ENCODE peak calls at places on chromosomes 12 and 14, in nine cellular contexts. One of them, this sample, is unnamed.

GRCh38 chr14:99127651-99128167 is 144.3 kb downstream of the BCL11B start:
- DNase-seq in A549: peak
- DNase-seq in tibial artery: peak
- DNase-seq in AG04450: no peak
- DNase-seq in choroid plexus epithelial cell: peak
- DNase-seq in CD8-positive, alpha-beta T cell: no peak
- DNase-seq in foreskin fibroblast: no peak
- DNase-seq in OCI-LY7: no peak
- DNase-seq in HL-60: no peak
- DNase-seq in this sample: no peak

GRCh38 chr12:62866451-62867082 is 68.4 kb downstream of the PPM1H start:
- DNase-seq in A549: peak
- DNase-seq in tibial artery: no peak
- DNase-seq in AG04450: peak
- DNase-seq in choroid plexus epithelial cell: peak
- DNase-seq in CD8-positive, alpha-beta T cell: no peak
- DNase-seq in foreskin fibroblast: peak
- DNase-seq in OCI-LY7: no peak
- DNase-seq in HL-60: no peak
- DNase-seq in this sample: no peak

GRCh38 chr14:95524706-95525512 is 8.5 kb upstream of the SYNE3 start:
- DNase-seq in A549: no peak
- DNase-seq in tibial artery: no peak
- DNase-seq in AG04450: no peak
- DNase-seq in choroid plexus epithelial cell: peak
- DNase-seq in CD8-positive, alpha-beta T cell: no peak
- DNase-seq in foreskin fibroblast: no peak
- DNase-seq in OCI-LY7: no peak
- DNase-seq in HL-60: peak
- DNase-seq in this sample: no peak

GRCh38 chr12:19248929-19249602 is 119.5 kb downstream of the PLEKHA5 start:
- DNase-seq in A549: peak
- DNase-seq in tibial artery: no peak
- DNase-seq in AG04450: no peak
- DNase-seq in choroid plexus epithelial cell: peak
- DNase-seq in CD8-positive, alpha-beta T cell: no peak
- DNase-seq in foreskin fibroblast: no peak
- DNase-seq in OCI-LY7: no peak
- DNase-seq in HL-60: no peak
- DNase-seq in this sample: no peak

GRCh38 chr12:63995512-63995911 is 151.0 kb downstream of the SRGAP1 start:
- DNase-seq in A549: no peak
- DNase-seq in tibial artery: no peak
- DNase-seq in AG04450: no peak
- DNase-seq in choroid plexus epithelial cell: peak
- DNase-seq in CD8-positive, alpha-beta T cell: no peak
- DNase-seq in foreskin fibroblast: no peak
- DNase-seq in OCI-LY7: no peak
- DNase-seq in HL-60: no peak
- DNase-seq in this sample: no peak

GRCh38 chr12:62738611-62739010 is 196.3 kb downstream of the PPM1H start:
- DNase-seq in A549: no peak
- DNase-seq in tibial artery: no peak
- DNase-seq in AG04450: no peak
- DNase-seq in choroid plexus epithelial cell: no peak
- DNase-seq in CD8-positive, alpha-beta T cell: no peak
- DNase-seq in foreskin fibroblast: no peak
- DNase-seq in OCI-LY7: no peak
- DNase-seq in HL-60: no peak
- DNase-seq in this sample: no peak

GRCh38 chr14:59067135-59067894 is 121.2 kb upstream of the DAAM1 start:
- DNase-seq in A549: peak
- DNase-seq in tibial artery: no peak
- DNase-seq in AG04450: no peak
- DNase-seq in choroid plexus epithelial cell: no peak
- DNase-seq in CD8-positive, alpha-beta T cell: no peak
- DNase-seq in foreskin fibroblast: no peak
- DNase-seq in OCI-LY7: peak
- DNase-seq in HL-60: no peak
- DNase-seq in this sample: no peak

GRCh38 chr12:57190037-57190436 is 26.6 kb upstream of the NXPH4 start:
- DNase-seq in A549: no peak
- DNase-seq in tibial artery: no peak
- DNase-seq in AG04450: no peak
- DNase-seq in choroid plexus epithelial cell: peak
- DNase-seq in CD8-positive, alpha-beta T cell: no peak
- DNase-seq in foreskin fibroblast: no peak
- DNase-seq in OCI-LY7: no peak
- DNase-seq in HL-60: no peak
- DNase-seq in this sample: no peak

GRCh38 chr12:65533177-65533883 is 254.8 kb downstream of the MSRB3 start:
- DNase-seq in A549: no peak
- DNase-seq in tibial artery: no peak
- DNase-seq in AG04450: no peak
- DNase-seq in choroid plexus epithelial cell: peak
- DNase-seq in CD8-positive, alpha-beta T cell: no peak
- DNase-seq in foreskin fibroblast: no peak
- DNase-seq in OCI-LY7: no peak
- DNase-seq in HL-60: no peak
- DNase-seq in this sample: no peak

GRCh38 chr12:19031032-19031431 is 98.5 kb upstream of the PLEKHA5 start:
- DNase-seq in A549: peak
- DNase-seq in tibial artery: no peak
- DNase-seq in AG04450: no peak
- DNase-seq in choroid plexus epithelial cell: peak
- DNase-seq in CD8-positive, alpha-beta T cell: no peak
- DNase-seq in foreskin fibroblast: peak
- DNase-seq in OCI-LY7: no peak
- DNase-seq in HL-60: no peak
- DNase-seq in this sample: no peak

GRCh38 chr12:14774944-14775651 is 28.2 kb downstream of the WBP11 start:
- DNase-seq in A549: peak
- DNase-seq in tibial artery: peak
- DNase-seq in AG04450: no peak
- DNase-seq in choroid plexus epithelial cell: peak
- DNase-seq in CD8-positive, alpha-beta T cell: no peak
- DNase-seq in foreskin fibroblast: peak
- DNase-seq in OCI-LY7: peak
- DNase-seq in HL-60: peak
- DNase-seq in this sample: no peak

GRCh38 chr14:67663633-67664032 is 10.8 kb downstream of the VTI1B start:
- DNase-seq in A549: no peak
- DNase-seq in tibial artery: no peak
- DNase-seq in AG04450: no peak
- DNase-seq in choroid plexus epithelial cell: no peak
- DNase-seq in CD8-positive, alpha-beta T cell: no peak
- DNase-seq in foreskin fibroblast: no peak
- DNase-seq in OCI-LY7: no peak
- DNase-seq in HL-60: no peak
- DNase-seq in this sample: no peak
- H3K4me3 ChIP-seq in A549: no peak
- H3K4me3 ChIP-seq in tibial artery: no peak
- H3K4me3 ChIP-seq in AG04450: no peak
- H3K4me3 ChIP-seq in choroid plexus epithelial cell: no peak
- H3K4me3 ChIP-seq in CD8-positive, alpha-beta T cell: no peak
- H3K4me3 ChIP-seq in foreskin fibroblast: no peak
- H3K4me3 ChIP-seq in OCI-LY7: no peak
- H3K4me3 ChIP-seq in HL-60: no peak
- H3K4me3 ChIP-seq in this sample: no peak

GRCh38 chr12:6905414-6906040 is 905 bp downstream of the LRRC23 start:
- DNase-seq in A549: no peak
- DNase-seq in tibial artery: no peak
- DNase-seq in AG04450: no peak
- DNase-seq in choroid plexus epithelial cell: no peak
- DNase-seq in CD8-positive, alpha-beta T cell: no peak
- DNase-seq in foreskin fibroblast: no peak
- DNase-seq in OCI-LY7: no peak
- DNase-seq in HL-60: no peak
- DNase-seq in this sample: no peak
- H3K4me3 ChIP-seq in A549: peak
- H3K4me3 ChIP-seq in tibial artery: peak
- H3K4me3 ChIP-seq in AG04450: peak
- H3K4me3 ChIP-seq in choroid plexus epithelial cell: peak
- H3K4me3 ChIP-seq in CD8-positive, alpha-beta T cell: peak
- H3K4me3 ChIP-seq in foreskin fibroblast: peak
- H3K4me3 ChIP-seq in OCI-LY7: peak
- H3K4me3 ChIP-seq in HL-60: no peak
- H3K4me3 ChIP-seq in this sample: no peak

GRCh38 chr14:102184678-102185040 is 45.0 kb downstream of the WDR20 start:
- DNase-seq in A549: no peak
- DNase-seq in tibial artery: no peak
- DNase-seq in AG04450: no peak
- DNase-seq in choroid plexus epithelial cell: no peak
- DNase-seq in CD8-positive, alpha-beta T cell: no peak
- DNase-seq in foreskin fibroblast: no peak
- DNase-seq in OCI-LY7: no peak
- DNase-seq in HL-60: no peak
- DNase-seq in this sample: no peak

GRCh38 chr14:102183922-102184677 is 44.4 kb downstream of the WDR20 start:
- DNase-seq in A549: no peak
- DNase-seq in tibial artery: no peak
- DNase-seq in AG04450: no peak
- DNase-seq in choroid plexus epithelial cell: no peak
- DNase-seq in CD8-positive, alpha-beta T cell: no peak
- DNase-seq in foreskin fibroblast: no peak
- DNase-seq in OCI-LY7: no peak
- DNase-seq in HL-60: no peak
- DNase-seq in this sample: no peak

GRCh38 chr14:102187044-102187443 is 47.3 kb downstream of the WDR20 start:
- DNase-seq in A549: peak
- DNase-seq in tibial artery: no peak
- DNase-seq in AG04450: peak
- DNase-seq in choroid plexus epithelial cell: peak
- DNase-seq in CD8-positive, alpha-beta T cell: no peak
- DNase-seq in foreskin fibroblast: peak
- DNase-seq in OCI-LY7: no peak
- DNase-seq in HL-60: no peak
- DNase-seq in this sample: no peak

GRCh38 chr14:102187583-102188001 is 47.9 kb downstream of the WDR20 start:
- DNase-seq in A549: no peak
- DNase-seq in tibial artery: no peak
- DNase-seq in AG04450: no peak
- DNase-seq in choroid plexus epithelial cell: no peak
- DNase-seq in CD8-positive, alpha-beta T cell: no peak
- DNase-seq in foreskin fibroblast: no peak
- DNase-seq in OCI-LY7: no peak
- DNase-seq in HL-60: no peak
- DNase-seq in this sample: no peak

DNA sequence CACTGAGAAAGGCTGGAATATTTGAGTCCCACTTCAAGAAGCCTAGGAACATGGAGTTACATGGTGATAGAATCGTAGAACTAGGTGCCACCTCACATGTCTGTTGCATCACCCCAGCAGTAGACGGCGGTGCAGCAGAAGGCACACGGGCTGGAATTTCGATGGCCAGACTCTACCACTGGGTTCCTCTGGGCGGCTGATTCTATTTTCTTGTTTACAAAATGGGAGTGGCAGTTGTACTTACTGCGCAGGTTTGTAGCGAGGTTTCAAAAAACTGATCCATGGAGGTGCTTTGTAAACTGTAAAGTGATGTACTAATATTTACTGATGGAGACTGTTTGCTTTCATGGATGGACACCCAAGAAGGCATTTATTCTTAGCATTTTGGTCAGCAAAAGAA is 45.7 kb downstream of the WDR20 start:
- DNase-seq in A549: peak
- DNase-seq in tibial artery: no peak
- DNase-seq in AG04450: no peak
- DNase-seq in choroid plexus epithelial cell: no peak
- DNase-seq in CD8-positive, alpha-beta T cell: no peak
- DNase-seq in foreskin fibroblast: no peak
- DNase-seq in OCI-LY7: no peak
- DNase-seq in HL-60: no peak
- DNase-seq in this sample: no peak
- H3K4me3 ChIP-seq in A549: peak
- H3K4me3 ChIP-seq in tibial artery: no peak
- H3K4me3 ChIP-seq in AG04450: no peak
- H3K4me3 ChIP-seq in choroid plexus epithelial cell: no peak
- H3K4me3 ChIP-seq in CD8-positive, alpha-beta T cell: no peak
- H3K4me3 ChIP-seq in foreskin fibroblast: no peak
- H3K4me3 ChIP-seq in OCI-LY7: no peak
- H3K4me3 ChIP-seq in HL-60: no peak
- H3K4me3 ChIP-seq in this sample: no peak

DNA sequence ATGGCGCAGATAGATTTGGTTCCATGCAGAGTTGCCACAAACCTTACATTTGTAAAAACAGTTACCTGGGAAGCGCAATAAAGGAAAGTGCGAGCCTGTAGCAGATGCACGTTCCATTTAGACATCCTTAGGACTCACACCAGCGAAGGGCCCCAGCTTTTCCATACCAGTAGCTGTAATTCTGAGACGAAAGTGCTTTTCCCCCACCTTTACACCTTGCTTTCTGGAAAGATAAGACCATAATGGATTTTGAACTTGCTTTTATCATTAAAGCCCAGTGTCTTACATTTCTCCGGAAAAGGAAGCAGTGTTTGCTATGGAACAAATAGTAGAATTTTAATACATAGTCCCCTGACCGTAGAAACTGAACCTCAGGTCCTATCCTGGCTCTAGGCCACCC is 616 bp upstream of the CCDC77 start:
- DNase-seq in A549: no peak
- DNase-seq in tibial artery: no peak
- DNase-seq in AG04450: no peak
- DNase-seq in choroid plexus epithelial cell: no peak
- DNase-seq in CD8-positive, alpha-beta T cell: no peak
- DNase-seq in foreskin fibroblast: no peak
- DNase-seq in OCI-LY7: no peak
- DNase-seq in HL-60: no peak
- DNase-seq in this sample: no peak
- H3K4me3 ChIP-seq in A549: peak
- H3K4me3 ChIP-seq in tibial artery: peak
- H3K4me3 ChIP-seq in AG04450: peak
- H3K4me3 ChIP-seq in choroid plexus epithelial cell: peak
- H3K4me3 ChIP-seq in CD8-positive, alpha-beta T cell: peak
- H3K4me3 ChIP-seq in foreskin fibroblast: peak
- H3K4me3 ChIP-seq in OCI-LY7: peak
- H3K4me3 ChIP-seq in HL-60: peak
- H3K4me3 ChIP-seq in this sample: peak

DNA sequence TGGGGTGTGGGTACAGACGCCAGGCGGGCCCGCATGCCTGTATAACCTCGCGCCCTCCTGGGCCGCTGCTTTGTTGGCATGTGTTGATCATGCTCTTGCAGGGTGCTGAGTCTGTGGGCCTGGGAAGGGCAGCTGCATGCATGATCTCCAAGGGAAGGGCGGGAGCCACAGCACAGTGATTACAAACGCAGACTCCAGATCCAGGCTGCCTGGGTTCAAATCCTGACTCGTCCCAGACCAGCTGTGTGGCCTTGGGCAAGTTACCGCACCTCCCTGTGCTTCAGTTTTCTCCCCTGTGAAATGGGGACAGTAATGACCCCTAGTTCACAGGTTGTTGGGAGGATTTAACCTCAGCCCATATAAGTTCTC is 24.0 kb downstream of the ADGRD1 start:
- DNase-seq in A549: no peak
- DNase-seq in tibial artery: no peak
- DNase-seq in AG04450: no peak
- DNase-seq in choroid plexus epithelial cell: no peak
- DNase-seq in CD8-positive, alpha-beta T cell: no peak
- DNase-seq in foreskin fibroblast: no peak
- DNase-seq in OCI-LY7: no peak
- DNase-seq in HL-60: no peak
- DNase-seq in this sample: no peak
- H3K4me3 ChIP-seq in A549: no peak
- H3K4me3 ChIP-seq in tibial artery: no peak
- H3K4me3 ChIP-seq in AG04450: no peak
- H3K4me3 ChIP-seq in choroid plexus epithelial cell: no peak
- H3K4me3 ChIP-seq in CD8-positive, alpha-beta T cell: no peak
- H3K4me3 ChIP-seq in foreskin fibroblast: no peak
- H3K4me3 ChIP-seq in OCI-LY7: no peak
- H3K4me3 ChIP-seq in HL-60: no peak
- H3K4me3 ChIP-seq in this sample: no peak

GRCh38 chr12:31896514-31897039 is 62.6 kb upstream of the RESF1 start:
- DNase-seq in A549: no peak
- DNase-seq in tibial artery: no peak
- DNase-seq in AG04450: no peak
- DNase-seq in choroid plexus epithelial cell: peak
- DNase-seq in CD8-positive, alpha-beta T cell: peak
- DNase-seq in foreskin fibroblast: no peak
- DNase-seq in OCI-LY7: peak
- DNase-seq in HL-60: peak
- DNase-seq in this sample: no peak
- H3K4me3 ChIP-seq in A549: no peak
- H3K4me3 ChIP-seq in tibial artery: no peak
- H3K4me3 ChIP-seq in AG04450: no peak
- H3K4me3 ChIP-seq in choroid plexus epithelial cell: no peak
- H3K4me3 ChIP-seq in CD8-positive, alpha-beta T cell: no peak
- H3K4me3 ChIP-seq in foreskin fibroblast: no peak
- H3K4me3 ChIP-seq in OCI-LY7: peak
- H3K4me3 ChIP-seq in HL-60: no peak
- H3K4me3 ChIP-seq in this sample: no peak

This sample was measured in HAP-1.